ENCODE peak calls at places on chromosomes 12 and 14, in ten cellular contexts. Z is stimulated activated CD8-positive, alpha-beta memory T cell treated with anti-CD3 and anti-CD28 coated beads, Interleukin-15, amount 100 ng/mL, for 48 hours; C is iPS DF 6.9; J is astrocyte; B is nephron progenitor cell; U is mammary epithelial cell; G is upper lobe of left lung; H is AG09309; I is NCI-H1092 treated with DMSO at 0.1 percent for 48 hours; M is Panc1. D is an unnamed sample.

GRCh38 chr14:50816419-50817047 is 14.4 kb downstream of the NIN start:
- DNase-seq in Z (no peak), C (no peak), J (peak), B (no peak), U (no peak), G (no peak), H (no peak), I (no peak), M (no peak), D (peak)

GRCh38 chr12:53508534-53509199 is 1.4 kb upstream of the NPFF start:
- DNase-seq in Z (peak), C (no peak), J (no peak), B (peak), U (peak), G (peak), H (no peak), I (peak), M (peak), D (peak)

GRCh38 chr14:103188691-103189480 is 65.6 kb downstream of the TNFAIP2 start:
- DNase-seq in Z (peak), C (no peak), J (no peak), B (peak), U (no peak), G (no peak), H (no peak), I (no peak), M (no peak), D (no peak)

GRCh38 chr12:39062266-39062996 is 157.0 kb upstream of the CPNE8 start:
- DNase-seq in Z (no peak), C (no peak), J (no peak), B (no peak), U (no peak), G (no peak), H (no peak), I (no peak), M (no peak), D (no peak)

GRCh38 chr14:26276757-26277156 is 321.1 kb downstream of the NOVA1 start:
- DNase-seq in Z (no peak), C (peak), J (no peak), B (peak), U (no peak), G (no peak), H (no peak), I (peak), M (no peak), D (no peak)

GRCh38 chr14:22524784-22525161 is 64.3 kb downstream of the DAD1 start:
- DNase-seq in Z (no peak), C (no peak), J (peak), B (no peak), U (peak), G (no peak), H (no peak), I (no peak), M (no peak), D (no peak)

GRCh38 chr12:74152370-74152769 is 385.3 kb upstream of the ATXN7L3B start:
- DNase-seq in Z (no peak), C (no peak), J (no peak), B (no peak), U (no peak), G (no peak), H (no peak), I (no peak), M (no peak), D (no peak)

GRCh38 chr12:76249501-76249900 is 98.7 kb downstream of the BBS10 start:
- DNase-seq in Z (no peak), C (no peak), J (no peak), B (no peak), U (no peak), G (no peak), H (no peak), I (no peak), M (no peak), D (peak)

GRCh38 chr12:88639361-88639760 is 59.1 kb upstream of the KITLG start:
- DNase-seq in Z (no peak), C (no peak), J (peak), B (peak), U (no peak), G (no peak), H (no peak), I (peak), M (no peak), D (no peak)

GRCh38 chr14:75452324-75452723 is 24.5 kb downstream of the JDP2 start:
- DNase-seq in Z (no peak), C (no peak), J (no peak), B (peak), U (no peak), G (no peak), H (no peak), I (no peak), M (no peak), D (peak)

GRCh38 chr14:23512156-23512555 is 39.4 kb downstream of the ZFHX2 start:
- DNase-seq in Z (no peak), C (no peak), J (peak), B (no peak), U (no peak), G (no peak), H (no peak), I (peak), M (no peak), D (no peak)

GRCh38 chr14:68190032-68190431 is 370.5 kb downstream of the RAD51B start:
- DNase-seq in Z (no peak), C (no peak), J (no peak), B (no peak), U (no peak), G (no peak), H (no peak), I (no peak), M (no peak), D (no peak)

GRCh38 chr14:105324080-105324778 is 9.7 kb downstream of the PACS2 start:
- DNase-seq in Z (no peak), C (no peak), J (no peak), B (no peak), U (no peak), G (no peak), H (no peak), I (no peak), M (no peak), D (no peak)

GRCh38 chr12:25477217-25477616 is 75.9 kb downstream of the LMNTD1 start:
- DNase-seq in Z (no peak), C (no peak), J (no peak), B (no peak), U (no peak), G (no peak), H (no peak), I (no peak), M (no peak), D (no peak)

GRCh38 chr14:104794641-104795467 is 694 bp downstream of the AKT1 start:
- DNase-seq in Z (no peak), C (no peak), J (peak), B (peak), U (peak), G (peak), H (no peak), I (no peak), M (no peak), D (peak)

GRCh38 chr12:121159467-121160307 is 27.0 kb downstream of the P2RX7 start:
- DNase-seq in Z (no peak), C (no peak), J (no peak), B (no peak), U (no peak), G (no peak), H (no peak), I (no peak), M (no peak), D (no peak)

GRCh38 chr12:97837401-97837800 is 374.8 kb downstream of the RMST start:
- DNase-seq in Z (no peak), C (no peak), J (peak), B (no peak), U (peak), G (peak), H (no peak), I (no peak), M (no peak), D (no peak)

GRCh38 chr12:71888521-71888920 is 49.0 kb downstream of the TBC1D15 start:
- DNase-seq in Z (no peak), C (no peak), J (no peak), B (no peak), U (no peak), G (no peak), H (no peak), I (no peak), M (no peak), D (no peak)

GRCh38 chr12:122730215-122731014 is at the start of gene HCAR1:
- DNase-seq in Z (peak), C (no peak), J (no peak), B (no peak), U (peak), G (no peak), H (no peak), I (peak), M (no peak), D (peak)

GRCh38 chr12:6699259-6699988 is 1.2 kb downstream of the PIANP start:
- DNase-seq in Z (no peak), C (no peak), J (no peak), B (no peak), U (no peak), G (no peak), H (no peak), I (no peak), M (no peak), D (no peak)

GRCh38 chr12:6236641-6236940 is 36.4 kb downstream of the CD9 start:
- DNase-seq in Z (no peak), C (no peak), J (no peak), B (no peak), U (no peak), G (no peak), H (no peak), I (no peak), M (no peak), D (no peak)

GRCh38 chr14:90756755-90757345 is 59.4 kb downstream of the TTC7B start:
- DNase-seq in Z (no peak), C (peak), J (no peak), B (no peak), U (no peak), G (no peak), H (no peak), I (no peak), M (no peak), D (no peak)

GRCh38 chr14:33592298-33592697 is 358.6 kb downstream of the EGLN3 start:
- DNase-seq in Z (no peak), C (no peak), J (peak), B (no peak), U (no peak), G (no peak), H (no peak), I (no peak), M (no peak), D (peak)

GRCh38 chr12:106837782-106838181 is 63.3 kb downstream of the RIC8B start:
- DNase-seq in Z (no peak), C (no peak), J (no peak), B (no peak), U (no peak), G (no peak), H (no peak), I (no peak), M (no peak), D (no peak)

GRCh38 chr14:106530423-106531107 is 1004.2 kb downstream of the TMEM121 start:
- DNase-seq in Z (peak), C (no peak), J (no peak), B (no peak), U (no peak), G (no peak), H (no peak), I (no peak), M (peak), D (no peak)

GRCh38 chr12:58247633-58248032 is 306.3 kb downstream of the ATP23 start:
- DNase-seq in Z (no peak), C (no peak), J (no peak), B (no peak), U (no peak), G (no peak), H (no peak), I (no peak), M (no peak), D (peak)

GRCh38 chr12:123949118-123949774 is 23.4 kb downstream of the CCDC92 start:
- DNase-seq in Z (no peak), C (no peak), J (no peak), B (no peak), U (no peak), G (no peak), H (no peak), I (no peak), M (no peak), D (no peak)